ENCODE peak calls at places on chromosomes 12 and 14, in six cellular contexts. E is activated naive CD4-positive, alpha-beta T cell treated with anti-CD3 and anti-CD28 coated beads, Interleukin-2, amount 10 ng/mL, durations not matched to agents 7 days and 5 days; D is AG08395; V is skeletal muscle cell; X is NCI-H446; M is Daoy. C is an unnamed sample.

GRCh38 chr14:40240456-40240855 is 808.2 kb upstream of the FBXO33 start:
- DNase-seq in X (no peak), E (no peak), M (no peak), V (no peak), D (no peak), C (no peak)

GRCh38 chr12:10132971-10133370 is 3.0 kb upstream of the CLEC7A start:
- DNase-seq in E (no peak), M (no peak), V (no peak), D (no peak), X (no peak), C (no peak)

GRCh38 chr12:84034891-84035290 is 877.7 kb downstream of the SLC6A15 start:
- DNase-seq in X (no peak), V (no peak), M (no peak), D (no peak), E (no peak), C (no peak)

GRCh38 chr12:123973552-123974341 is 732 bp downstream of the ZNF664 start:
- DNase-seq in D (no peak), V (no peak), M (peak), E (peak), X (no peak), C (no peak)

GRCh38 chr14:23183479-23183878 is at the start of gene SLC7A8:
- DNase-seq in X (no peak), M (peak), E (peak), D (peak), V (no peak), C (no peak)

GRCh38 chr12:123671876-123672275 is 963 bp downstream of the TCTN2 start:
- DNase-seq in M (peak), E (no peak), V (peak), X (no peak), D (peak), C (no peak)

GRCh38 chr12:120980800-120981368 is 2.5 kb downstream of the HNF1A start:
- DNase-seq in M (no peak), V (no peak), X (no peak), D (no peak), E (no peak), C (no peak)

GRCh38 chr12:28799337-28799736 is 349.7 kb upstream of the FAR2 start:
- DNase-seq in E (no peak), X (no peak), V (no peak), M (no peak), D (no peak), C (no peak)

GRCh38 chr12:126189856-126190255 is 1124.6 kb downstream of the AACS start:
- DNase-seq in M (peak), E (no peak), D (no peak), X (no peak), V (no peak), C (no peak)

GRCh38 chr14:82855912-82856381 is 1322.3 kb upstream of the SEL1L start:
- DNase-seq in D (peak), X (no peak), E (no peak), M (peak), V (no peak), C (no peak)

GRCh38 chr12:57165741-57166140 is 18.3 kb upstream of the LRP1-AS start:
- DNase-seq in E (no peak), V (no peak), D (no peak), M (peak), X (no peak), C (no peak)

GRCh38 chr12:58608711-58609110 is 311.6 kb downstream of the LRIG3 start:
- DNase-seq in D (peak), E (no peak), V (no peak), X (no peak), M (no peak), C (no peak)

GRCh38 chr12:121805171-121805687 is 1.4 kb downstream of the SETD1B start:
- DNase-seq in X (no peak), E (peak), M (no peak), V (no peak), D (no peak), C (no peak)

GRCh38 chr12:12839886-12840285 is 26.7 kb downstream of the DDX47 start:
- DNase-seq in X (no peak), M (peak), E (no peak), D (peak), V (peak), C (no peak)

GRCh38 chr12:47274725-47275124 is 195.0 kb upstream of the AMIGO2 start:
- DNase-seq in X (no peak), V (no peak), E (no peak), D (no peak), M (no peak), C (no peak)

GRCh38 chr12:5102806-5103205 is 59.1 kb downstream of the KCNA5 start:
- DNase-seq in X (no peak), V (no peak), D (no peak), M (no peak), E (no peak), C (no peak)

GRCh38 chr12:25151476-25151875 is 43.5 kb downstream of the DNAI7 start:
- DNase-seq in D (peak), M (peak), E (no peak), X (no peak), V (peak), C (no peak)

GRCh38 chr14:54691525-54692260 is 124.8 kb downstream of the SAMD4A start:
- DNase-seq in V (no peak), M (peak), E (peak), X (no peak), D (peak), C (no peak)

GRCh38 chr14:105196228-105196960 is 15.3 kb upstream of the NUDT14 start:
- DNase-seq in V (no peak), E (no peak), X (no peak), M (no peak), D (no peak), C (no peak)

GRCh38 chr12:104465379-104465778 is 8.6 kb downstream of the CHST11 start:
- DNase-seq in D (no peak), M (no peak), V (no peak), X (no peak), E (no peak), C (no peak)

GRCh38 chr14:98692832-98693231 is 579.2 kb downstream of the BCL11B start:
- DNase-seq in X (no peak), V (no peak), E (no peak), M (peak), D (no peak), C (no peak)

GRCh38 chr12:119681953-119682352 is 14.0 kb downstream of the PRKAB1 start:
- DNase-seq in X (no peak), M (no peak), D (no peak), V (no peak), E (no peak), C (no peak)

GRCh38 chr14:30994681-30995620 is 30.5 kb upstream of the AP4S1 start:
- DNase-seq in D (peak), X (no peak), M (no peak), V (no peak), E (no peak), C (no peak)

GRCh38 chr14:101604935-101605767 is 43.9 kb downstream of the DIO3 start:
- DNase-seq in M (no peak), V (no peak), D (no peak), E (no peak), X (no peak), C (no peak)

GRCh38 chr12:132469423-132469822 is 20.5 kb upstream of the FBRSL1 start:
- DNase-seq in D (no peak), E (no peak), X (no peak), M (no peak), V (no peak), C (no peak)

GRCh38 chr12:8146416-8146771 is 10.4 kb upstream of the ZNF705A start:
- DNase-seq in V (no peak), X (no peak), E (no peak), M (no peak), D (no peak), C (no peak)

GRCh38 chr12:913919-914718 is 35.4 kb downstream of the RAD52 start:
- DNase-seq in D (peak), E (no peak), X (no peak), M (peak), V (peak), C (no peak)

GRCh38 chr12:99704036-99704435 is 56.5 kb downstream of the GARIN6 start:
- DNase-seq in D (no peak), V (no peak), M (no peak), X (no peak), E (no peak), C (no peak)

GRCh38 chr14:77133718-77134338 is 7.8 kb downstream of the ZDHHC22 start:
- DNase-seq in E (peak), D (peak), X (no peak), M (peak), V (peak), C (no peak)

GRCh38 chr12:99282086-99282485 is 365.5 kb upstream of the GARIN6 start:
- DNase-seq in M (no peak), E (no peak), V (no peak), D (no peak), X (no peak), C (no peak)

GRCh38 chr12:27969011-27969900 is 3.3 kb downstream of the PTHLH start:
- DNase-seq in V (no peak), E (no peak), X (no peak), M (peak), D (peak), C (no peak)

GRCh38 chr14:71918955-71919354 is 13.3 kb upstream of the RGS6 start:
- DNase-seq in D (no peak), M (peak), V (no peak), E (no peak), X (no peak), C (no peak)

GRCh38 chr14:28571636-28572035 is 195.0 kb upstream of the FOXG1 start:
- DNase-seq in X (no peak), D (no peak), E (no peak), V (no peak), M (peak), C (no peak)

GRCh38 chr14:91115986-91116385 is 2.1 kb downstream of the DGLUCY start:
- DNase-seq in E (no peak), X (peak), D (no peak), V (no peak), M (no peak), C (no peak)

GRCh38 chr14:76997257-76997970 is 31.1 kb downstream of the IRF2BPL start:
- DNase-seq in D (no peak), E (no peak), M (peak), X (no peak), V (no peak), C (no peak)

GRCh38 chr14:66476964-66477363 is 9.2 kb upstream of the CCDC196 start:
- DNase-seq in D (peak), E (no peak), X (peak), V (peak), M (peak), C (no peak)

C was measured in CMK.